ENCODE peak calls at places on chromosome 12, in eight cellular contexts. Y is kidney, E is cardiac muscle cell, M is upper lobe of right lung, D is Caco-2, C is uterus, P is epithelial cell of esophagus, X is HFF-Myc. B is an unnamed sample.

GRCh38 chr12:77104281-77104680 is 38.9 kb upstream of the E2F7 start:
- DNase-seq in Y (no peak), E (no peak), M (no peak), D (no peak), C (no peak), P (no peak), X (no peak), B (no peak)

GRCh38 chr12:132070298-132070697 is 73.8 kb downstream of the DDX51 start:
- DNase-seq in Y (no peak), E (no peak), M (no peak), D (no peak), C (no peak), P (no peak), X (no peak), B (no peak)

GRCh38 chr12:45615268-45615667 is 114.2 kb upstream of the ARID2 start:
- DNase-seq in Y (no peak), E (peak; percentile 62), M (no peak), D (no peak), C (no peak), P (peak; percentile 68), X (peak; percentile 57), B (no peak)

GRCh38 chr12:57243521-57244305 is 7.3 kb downstream of the STAC3 start:
- DNase-seq in Y (peak; percentile 87), E (peak; percentile 72), M (peak; percentile 87), D (peak; percentile 90), C (peak; percentile 65), P (peak; percentile 77), X (no peak), B (no peak)

GRCh38 chr12:89707992-89708792 is 446 bp downstream of the ATP2B1 start:
- DNase-seq in Y (peak; percentile 89), E (peak; percentile 27), M (peak; percentile 79), D (peak; percentile 56), C (peak; percentile 34), P (peak; percentile 31), X (no peak), B (no peak)

GRCh38 chr12:2233034-2233433 is 180.2 kb downstream of the CACNA1C start:
- DNase-seq in Y (no peak), E (no peak), M (no peak), D (no peak), C (no peak), P (no peak), X (no peak), B (no peak)

GRCh38 chr12:99824900-99825562 is 159.7 kb downstream of the ANKS1B start:
- DNase-seq in Y (no peak), E (no peak), M (no peak), D (no peak), C (no peak), P (no peak), X (no peak), B (peak; percentile 30)

GRCh38 chr12:32482226-32482625 is 82.9 kb downstream of the FGD4 start:
- DNase-seq in Y (no peak), E (peak; percentile 46), M (no peak), D (no peak), C (no peak), P (no peak), X (no peak), B (no peak)

GRCh38 chr12:34398366-34398705 is 376.0 kb downstream of the ALG10 start:
- DNase-seq in Y (peak; percentile 30), E (no peak), M (peak; percentile 53), D (no peak), C (peak; percentile 5), P (no peak), X (no peak), B (no peak)

GRCh38 chr12:45989277-45989856 is 1.0 kb downstream of the SCAF11 start:
- DNase-seq in Y (no peak), E (no peak), M (no peak), D (peak; percentile 69), C (no peak), P (peak; percentile 62), X (no peak), B (peak; percentile 37)

GRCh38 chr12:92619730-92620684 is 82.8 kb upstream of the PLEKHG7 start:
- DNase-seq in Y (no peak), E (peak; percentile 17), M (no peak), D (no peak), C (no peak), P (no peak), X (no peak), B (no peak)

GRCh38 chr12:118046430-118046829 is 14.5 kb downstream of the WSB2 start:
- DNase-seq in Y (no peak), E (no peak), M (no peak), D (no peak), C (no peak), P (no peak), X (no peak), B (no peak)

GRCh38 chr12:106118-106561 is 39.6 kb downstream of the IQSEC3 start:
- DNase-seq in Y (no peak), E (no peak), M (peak; percentile 40), D (peak; percentile 58), C (no peak), P (no peak), X (no peak), B (no peak)
- TF ChIP-seq CTCF in Y (no peak), E (no peak), M (no peak), D (peak; percentile 33), C (no peak), P (no peak), X (no peak), B (no peak)

GRCh38 chr12:12022306-12022931 is 48.3 kb upstream of the BCL2L14 start:
- DNase-seq in Y (no peak), E (no peak), M (no peak), D (no peak), C (no peak), P (no peak), X (no peak), B (no peak)
- H3K4me3 ChIP-seq in Y (no peak overlapping the region), E (no peak overlapping the region), M (no peak overlapping the region), D (no peak overlapping the region), C (no peak overlapping the region), P (no peak overlapping the region), X (no peak overlapping the region), B (no peak overlapping the region)

DNA sequence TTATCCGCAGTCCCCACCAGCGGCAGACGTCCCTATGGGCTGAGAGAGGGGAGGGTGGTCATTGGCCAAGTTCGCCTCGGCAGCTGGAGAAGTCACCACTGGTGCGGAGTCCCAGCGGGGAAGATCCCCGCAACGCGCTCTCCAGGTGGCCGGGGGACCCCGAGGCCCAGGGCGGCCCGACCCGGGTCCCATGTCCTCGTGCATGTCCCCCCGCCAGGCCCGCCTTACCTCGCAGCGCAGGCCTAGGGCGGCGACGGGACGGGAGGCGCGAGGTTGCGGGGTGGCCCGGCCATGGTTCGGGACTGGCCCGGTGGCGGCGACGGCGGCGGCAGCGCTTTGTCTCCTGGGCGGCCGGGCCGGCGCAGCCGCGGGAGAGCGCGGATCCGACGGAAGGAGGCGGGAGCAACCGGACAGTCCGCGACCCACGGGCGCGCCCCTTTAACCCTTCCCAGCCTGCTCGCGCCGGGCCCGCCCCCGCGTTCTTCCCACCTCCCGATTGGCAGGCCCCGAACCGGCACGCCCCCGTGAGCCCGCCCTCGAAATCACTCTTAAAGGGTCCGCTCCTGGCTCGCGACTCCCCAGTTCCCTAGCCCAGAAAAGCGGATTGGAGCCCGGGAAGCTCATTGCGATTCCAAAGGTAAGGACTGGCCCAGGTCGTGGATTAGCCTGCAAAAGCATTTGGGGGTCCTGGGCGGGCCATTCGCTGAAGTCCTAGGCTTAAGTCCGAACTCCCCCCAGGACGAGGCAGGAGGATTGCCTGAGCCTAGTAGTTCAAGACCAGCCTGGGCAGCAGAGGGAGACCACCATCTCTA is at the start of gene PHETA1:
- DNase-seq in Y (peak; percentile 98), E (peak; percentile 94), M (peak; percentile 98), D (peak; percentile 94), C (peak; percentile 93), P (peak; percentile 88), X (peak; percentile 37), B (peak; percentile 61)
- TF ChIP-seq CTCF in Y (no peak), E (no peak), M (no peak), D (no peak), C (peak; percentile 37), P (no peak), X (no peak), B (no peak)

GRCh38 chr12:52900896-52901714 is 3.8 kb downstream of the KRT8 start:
- DNase-seq in Y (no peak), E (no peak), M (no peak), D (no peak), C (no peak), P (no peak), X (no peak), B (no peak)

GRCh38 chr12:52906049-52906645 is 1.3 kb upstream of the KRT8 start:
- DNase-seq in Y (no peak), E (no peak), M (no peak), D (no peak), C (no peak), P (peak; percentile 95), X (no peak), B (no peak)

GRCh38 chr12:52901715-52902541 is 2.9 kb downstream of the KRT8 start:
- DNase-seq in Y (no peak), E (no peak), M (no peak), D (no peak), C (no peak), P (no peak), X (no peak), B (no peak)

GRCh38 chr12:52903285-52903854 is 1.5 kb downstream of the KRT8 start:
- DNase-seq in Y (peak; percentile 88), E (peak; percentile 91), M (peak; percentile 91), D (no peak), C (peak; percentile 67), P (peak; percentile 86), X (no peak), B (no peak)

GRCh38 chr12:52903855-52904508 is 894 bp downstream of the KRT8 start:
- DNase-seq in Y (peak; percentile 86), E (peak; percentile 73), M (peak; percentile 86), D (peak; percentile 80), C (peak; percentile 46), P (no peak), X (no peak), B (no peak)
- H3K4me3 ChIP-seq in Y (peak overlapping the region; percentile 73), E (peak overlapping the region; percentile 57), M (peak overlapping the region; percentile 55), D (peak overlapping the region; percentile 99), C (peak overlapping the region; percentile 30), P (peak overlapping the region; percentile 72), X (no peak overlapping the region), B (peak overlapping the region; percentile 67)

DNA sequence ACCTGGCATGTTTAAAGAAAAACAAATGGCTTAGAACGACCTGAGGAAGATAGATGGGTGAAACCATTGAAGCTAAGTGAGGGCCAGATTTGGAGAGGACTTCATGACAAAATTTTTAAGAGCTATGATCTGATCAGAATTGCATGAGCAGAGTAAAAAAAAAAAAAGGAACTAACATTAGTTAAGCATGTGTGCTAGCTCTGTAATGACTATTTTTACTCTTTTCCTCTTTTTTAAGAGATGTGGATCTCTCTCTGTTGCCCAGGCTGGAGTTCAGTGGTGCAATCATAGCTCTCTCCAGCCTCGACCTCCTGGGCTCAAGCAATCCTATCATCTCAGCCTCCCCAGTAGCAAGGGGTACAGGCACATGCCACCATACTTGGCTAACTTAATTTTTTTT is 157.5 kb upstream of the PDE3A start:
- DNase-seq in Y (no peak), E (no peak), M (no peak), D (no peak), C (no peak), P (no peak), X (no peak), B (no peak)
- TF ChIP-seq CTCF in Y (no peak), E (no peak), M (no peak), D (no peak), C (no peak), P (no peak), X (no peak), B (no peak)

GRCh38 chr12:122385171-122386041 is 37.1 kb downstream of the CLIP1 start:
- DNase-seq in Y (no peak), E (no peak), M (no peak), D (no peak), C (no peak), P (no peak), X (no peak), B (no peak)
- H3K4me3 ChIP-seq in Y (no peak overlapping the region), E (no peak overlapping the region), M (no peak overlapping the region), D (no peak overlapping the region), C (no peak overlapping the region), P (no peak overlapping the region), X (no peak overlapping the region), B (no peak overlapping the region)